ENCODE peak calls at places on chromosomes 3 and 15, in five cellular contexts. O is choroid plexus epithelial cell, Y is adrenal gland, J is AG04450, N is lower leg skin. T is an unnamed sample.

GRCh38 chr3:157865449-157865862 is 240.8 kb downstream of the SHOX2 start:
- DNase-seq in J (no peak), Y (peak), O (peak), N (no peak), T (no peak)

GRCh38 chr3:178417736-178418135 is 118.5 kb upstream of the KCNMB2 start:
- DNase-seq in J (no peak), Y (no peak), N (no peak), O (no peak), T (no peak)

GRCh38 chr15:67120839-67121540 is 55.6 kb downstream of the SMAD3 start:
- DNase-seq in Y (peak), N (peak), J (peak), O (peak), T (peak)

GRCh38 chr3:175002732-175003143 is 143.6 kb downstream of the NAALADL2 start:
- DNase-seq in O (peak), J (peak), Y (no peak), N (no peak), T (no peak)

GRCh38 chr3:71066356-71066755 is 517.2 kb downstream of the FOXP1 start:
- DNase-seq in Y (no peak), J (no peak), O (no peak), N (no peak), T (no peak)

GRCh38 chr3:177538064-177538742 is 340.9 kb upstream of the TBL1XR1 start:
- DNase-seq in Y (peak), N (no peak), O (peak), J (no peak), T (peak)

GRCh38 chr15:79376383-79376782 is 55.8 kb upstream of the MINAR1 start:
- DNase-seq in N (no peak), J (no peak), Y (no peak), O (no peak), T (no peak)

GRCh38 chr15:39336926-39337325 is 244.0 kb upstream of the THBS1 start:
- DNase-seq in J (no peak), N (no peak), Y (no peak), O (peak), T (no peak)

GRCh38 chr15:85540085-85540797 is 159.8 kb downstream of the AKAP13 start:
- DNase-seq in O (no peak), N (no peak), Y (no peak), J (no peak), T (no peak)

GRCh38 chr3:58666683-58667082 is at the start of gene FAM3D:
- DNase-seq in N (no peak), Y (no peak), J (no peak), O (no peak), T (no peak)

GRCh38 chr15:60682115-60682514 is 203.2 kb upstream of the ICE2 start:
- DNase-seq in Y (no peak), J (no peak), O (peak), N (no peak), T (no peak)

GRCh38 chr3:5021571-5022092 is 42.4 kb downstream of the BHLHE40 start:
- DNase-seq in N (no peak), J (no peak), O (peak), Y (no peak), T (no peak)

GRCh38 chr3:5899040-5899439 is 711.5 kb downstream of the EDEM1 start:
- DNase-seq in J (no peak), Y (no peak), O (no peak), N (no peak), T (no peak)

GRCh38 chr3:71771126-71771525 is 13.8 kb downstream of the PROK2 start:
- DNase-seq in N (no peak), J (no peak), O (no peak), Y (no peak), T (no peak)

GRCh38 chr3:197124713-197125112 is 95.1 kb upstream of the MELTF start:
- DNase-seq in O (peak), J (no peak), N (no peak), Y (no peak), T (no peak)

GRCh38 chr15:25088261-25088790 is 133.5 kb downstream of the SNRPN start:
- DNase-seq in J (no peak), O (no peak), Y (peak), N (no peak), T (no peak)

GRCh38 chr3:132083583-132084372 is 49.0 kb upstream of the CPNE4 start:
- DNase-seq in N (no peak), J (no peak), O (peak), Y (no peak), T (no peak)

GRCh38 chr15:88704791-88705768 is 66.3 kb downstream of the ISG20 start:
- DNase-seq in Y (peak), O (peak), N (no peak), J (no peak), T (peak)

GRCh38 chr3:2166552-2166951 is 67.9 kb downstream of the CNTN4 start:
- DNase-seq in J (no peak), Y (no peak), N (no peak), O (peak), T (no peak)

GRCh38 chr3:124032351-124032880 is 40.5 kb upstream of the ROPN1 start:
- DNase-seq in O (peak), J (no peak), N (peak), Y (peak), T (no peak)
- H3K4me3 ChIP-seq in O (peak), J (peak), N (peak), Y (peak), T (peak)

GRCh38 chr3:107117922-107118576 is 259.2 kb upstream of the CCDC54 start:
- DNase-seq in O (peak), Y (peak), J (peak), N (no peak), T (no peak)
- TF ChIP-seq CTCF in O (peak), Y (peak), J (peak), N (no peak), T (peak)

DNA sequence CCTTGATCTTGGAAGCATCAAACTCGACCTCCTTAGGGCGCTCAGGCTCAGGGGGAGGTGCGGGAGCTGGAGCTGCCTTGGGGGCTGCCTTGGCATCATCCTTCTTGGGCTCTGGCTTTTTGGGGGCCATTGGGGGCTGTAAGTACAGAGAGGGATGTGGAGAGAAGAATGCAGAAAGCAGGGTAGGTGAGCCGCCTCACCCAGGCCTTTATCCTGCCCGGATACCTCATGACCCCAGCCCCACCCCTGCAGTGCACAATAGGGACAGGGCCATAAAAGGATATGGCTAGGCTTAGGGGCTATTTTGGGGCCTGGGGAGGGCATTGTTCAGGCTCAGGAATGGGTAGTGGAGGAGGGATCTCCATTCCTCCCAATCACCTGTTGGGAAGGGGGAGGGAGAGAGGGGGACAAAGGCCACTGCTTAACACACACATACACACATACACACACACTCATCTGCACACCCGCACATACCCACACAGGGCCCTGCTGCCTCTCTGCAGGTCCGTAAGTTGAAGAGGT is at the start of gene MYL3:
- DNase-seq in N (no peak), J (no peak), Y (no peak), O (no peak), T (no peak)
- H3K4me3 ChIP-seq in N (no peak), J (no peak), Y (no peak), O (no peak), T (no peak)

GRCh38 chr15:76342382-76343201 is 6.0 kb downstream of the ISL2 start:
- DNase-seq in O (no peak), Y (no peak), N (no peak), J (no peak), T (no peak)
- TF ChIP-seq CTCF in O (no peak), Y (no peak), N (no peak), J (no peak), T (no peak)

GRCh38 chr3:42498034-42498433 is 4.4 kb upstream of the VIPR1 start:
- DNase-seq in J (no peak), N (peak), Y (peak), O (no peak), T (no peak)

GRCh38 chr3:42498791-42499477 is 3.5 kb upstream of the VIPR1 start:
- DNase-seq in Y (peak), J (no peak), O (no peak), N (peak), T (no peak)

GRCh38 chr3:42499478-42499871 is 3.0 kb upstream of the VIPR1 start:
- DNase-seq in Y (no peak), O (no peak), J (no peak), N (peak), T (no peak)

GRCh38 chr3:42495393-42495792 is 7.0 kb upstream of the VIPR1 start:
- DNase-seq in Y (no peak), O (no peak), N (no peak), J (no peak), T (peak)

DNA sequence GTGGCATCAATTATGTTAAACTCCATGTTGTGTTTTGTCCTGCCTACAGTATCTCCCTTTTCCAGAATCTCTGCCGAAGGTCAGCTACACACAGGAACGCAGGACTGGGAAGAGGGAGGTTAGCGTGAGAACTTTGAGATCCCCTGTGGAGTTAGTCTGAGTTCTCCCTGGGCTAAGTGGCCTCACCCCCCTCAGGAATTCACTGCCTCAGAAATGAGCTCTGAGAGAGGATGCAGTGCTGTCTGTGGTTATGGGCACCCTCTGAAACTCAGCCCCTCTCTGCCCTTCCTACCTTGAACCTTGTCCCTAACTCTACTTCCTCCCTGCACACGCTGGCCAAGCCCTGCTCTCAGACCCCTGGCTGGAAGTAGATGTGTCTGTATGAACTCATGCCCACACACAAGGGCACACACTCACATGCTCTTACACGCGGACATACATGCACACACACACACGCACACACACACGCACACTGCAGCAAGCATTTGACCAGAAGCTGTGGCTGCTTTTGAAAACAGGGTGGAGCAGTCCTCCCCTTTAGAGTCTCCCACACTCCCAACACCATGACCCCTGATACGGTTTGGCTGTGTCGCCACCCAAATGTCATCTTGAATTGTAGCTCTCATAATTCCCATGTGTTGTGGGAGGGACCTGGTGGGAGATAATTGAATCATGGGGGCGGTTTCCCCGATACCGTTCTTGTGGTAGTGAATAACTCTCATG is 5.3 kb upstream of the VIPR1 start:
- DNase-seq in O (peak), J (no peak), Y (peak), N (no peak), T (peak)
- H3K4me3 ChIP-seq in O (no peak), J (no peak), Y (no peak), N (no peak), T (no peak)

DNA sequence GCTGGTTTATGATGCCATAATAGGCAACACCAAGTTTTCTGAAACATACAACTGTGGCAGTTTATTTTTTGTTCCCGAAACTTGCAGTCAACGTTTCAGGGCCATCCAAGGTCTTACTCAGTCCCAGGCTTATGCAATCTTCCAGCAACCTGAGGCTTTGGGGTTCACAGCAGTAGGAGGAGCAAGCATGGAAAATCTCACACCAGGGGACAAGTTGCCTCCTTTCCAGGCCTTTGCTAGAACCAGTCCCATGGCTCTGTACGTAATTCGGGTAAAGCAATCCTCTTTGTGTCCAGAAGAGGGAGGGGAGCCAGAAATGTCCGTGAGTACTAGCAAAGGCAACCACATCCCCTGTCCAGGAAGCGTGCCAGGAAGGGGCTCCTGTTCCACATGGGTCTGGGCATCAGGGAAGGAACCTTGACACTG is 4.7 kb upstream of the FAM240A start:
- DNase-seq in Y (no peak), N (peak), O (peak), J (no peak), T (no peak)
- TF ChIP-seq CTCF in Y (peak), N (no peak), O (peak), J (peak), T (no peak)

DNA sequence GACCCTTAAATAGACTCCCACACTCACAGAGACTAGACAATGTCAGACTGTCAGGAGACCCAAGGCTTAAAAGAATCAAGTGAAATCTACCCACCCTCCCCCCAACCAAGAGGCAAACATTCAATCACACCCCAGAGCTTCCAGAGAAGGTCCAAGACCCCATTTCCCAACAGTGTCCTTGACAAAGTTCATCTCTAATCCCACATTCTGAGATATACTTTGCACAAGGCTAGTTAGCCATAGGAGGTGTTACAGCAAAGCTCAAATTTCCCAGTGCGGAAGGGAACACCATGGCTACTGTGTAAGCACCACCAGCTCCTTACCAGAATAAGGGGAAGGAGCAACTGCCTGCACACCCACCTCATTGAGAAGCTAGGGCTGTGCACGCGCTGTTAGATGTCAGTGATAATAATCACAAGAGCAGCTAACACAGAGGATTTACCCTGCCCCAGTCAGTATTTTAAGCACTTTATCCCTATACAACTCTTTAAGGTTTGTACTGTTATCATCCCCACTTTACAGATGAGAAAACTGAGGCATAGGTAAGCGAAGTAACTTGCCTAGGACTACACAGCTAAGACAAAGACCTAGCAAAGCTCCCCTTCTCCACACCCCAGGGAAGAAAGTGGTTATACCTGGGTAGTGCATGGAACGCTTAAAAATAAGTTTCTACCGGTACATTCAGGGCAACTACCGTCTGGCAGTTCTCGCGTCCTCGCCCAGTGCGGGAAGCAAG is 17.3 kb downstream of the SPATA12 start:
- DNase-seq in Y (no peak), O (no peak), N (no peak), J (no peak), T (no peak)
- H3K4me3 ChIP-seq in Y (no peak), O (peak), N (peak), J (peak), T (peak)

DNA sequence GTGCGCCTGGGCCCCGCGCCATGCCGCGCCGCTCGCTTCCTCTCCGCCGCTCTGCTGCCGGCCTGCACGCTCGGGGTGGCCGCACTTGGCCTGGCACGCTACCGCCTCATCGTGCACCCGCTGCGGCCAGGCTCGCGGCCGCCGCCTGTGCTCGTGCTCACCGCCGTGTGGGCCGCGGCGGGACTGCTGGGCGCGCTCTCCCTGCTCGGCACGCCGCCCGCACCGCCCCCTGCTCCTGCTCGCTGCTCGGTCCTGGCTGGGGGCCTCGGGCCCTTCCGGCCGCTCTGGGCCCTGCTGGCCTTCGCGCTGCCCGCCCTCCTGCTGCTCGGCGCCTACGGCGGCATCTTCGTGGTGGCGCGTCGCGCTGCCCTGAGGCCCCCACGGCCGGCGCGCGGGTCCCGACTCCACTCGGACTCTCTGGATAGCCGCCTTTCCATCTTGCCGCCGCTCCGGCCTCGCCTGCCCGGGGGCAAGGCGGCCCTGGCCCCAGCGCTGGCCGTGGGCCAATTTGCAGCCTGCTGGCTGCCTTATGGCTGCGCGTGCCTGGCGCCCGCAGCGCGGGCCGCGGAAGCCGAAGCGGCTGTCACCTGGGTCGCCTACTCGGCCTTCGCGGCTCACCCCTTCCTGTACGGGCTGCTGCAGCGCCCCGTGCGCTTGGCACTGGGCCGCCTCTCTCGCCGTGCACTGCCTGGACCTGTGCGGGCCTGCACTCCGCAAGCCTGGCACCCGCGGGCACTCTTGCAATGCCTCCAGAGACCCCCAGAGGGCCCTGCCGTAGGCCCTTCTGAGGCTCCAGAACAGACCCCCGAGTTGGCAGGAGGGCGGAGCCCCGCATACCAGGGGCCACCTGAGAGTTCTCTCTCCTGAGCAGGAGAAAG is 951 bp downstream of the GPR62 start:
- DNase-seq in J (no peak), Y (peak), O (peak), N (no peak), T (peak)
- TF ChIP-seq CTCF in J (peak), Y (peak), O (peak), N (no peak), T (peak)

DNA sequence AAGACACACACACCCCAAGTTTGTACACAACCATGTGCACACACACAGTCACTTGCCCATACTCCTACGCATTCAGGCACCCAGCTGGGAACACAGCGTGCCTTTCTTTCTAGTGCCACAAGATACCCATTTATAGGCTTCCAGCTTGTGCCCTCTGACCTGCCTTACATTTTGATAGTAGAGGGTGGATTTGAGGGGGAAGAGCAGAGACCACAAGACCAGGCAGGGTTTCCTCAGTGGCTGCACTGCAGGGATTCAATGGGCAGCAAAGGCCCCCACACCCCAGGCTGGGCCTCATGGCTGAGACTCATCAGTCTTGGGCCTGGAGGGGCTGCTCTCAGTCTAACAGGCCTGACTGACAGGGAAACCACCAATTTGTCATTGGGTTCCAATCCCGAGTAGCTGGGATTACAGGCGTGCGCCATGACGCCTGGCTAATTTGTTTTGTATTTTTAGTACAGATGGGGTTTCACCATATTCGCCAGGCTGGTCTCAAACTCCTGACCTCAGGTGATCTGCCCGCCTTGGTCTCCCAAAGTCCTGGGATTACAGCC is 18.8 kb upstream of the ANKDD1A start:
- DNase-seq in J (no peak), N (no peak), Y (no peak), O (no peak), T (no peak)
- H3K4me3 ChIP-seq in J (no peak), N (no peak), Y (no peak), O (no peak), T (no peak)